ENCODE peak calls at places on chromosomes 12 and 14, in nine cellular contexts. B is left ventricle myocardium inferior, D is endodermal cell, R is body of pancreas, T is breast epithelium, S is esophagus muscularis mucosa, M is heart right ventricle, G is cardiac muscle cell, X is GM12878. F is an unnamed sample.

GRCh38 chr12:11553871-11554533 is 95.5 kb upstream of the ETV6 start:
- DNase-seq in S (no peak), T (no peak), M (no peak), D (peak; percentile 86), G (peak; percentile 70), X (peak; percentile 88), R (peak; percentile 62), B (no peak), F (no peak)

GRCh38 chr12:46461459-46461858 is 88.9 kb upstream of the SLC38A2 start:
- DNase-seq in R (no peak), B (peak; percentile 30), X (no peak), M (no peak), T (no peak), G (no peak), S (no peak), D (no peak), F (no peak)

GRCh38 chr14:37253905-37254304 is 56.2 kb downstream of the MIPOL1 start:
- DNase-seq in X (no peak), B (no peak), S (no peak), M (no peak), R (peak; percentile 11), T (no peak), D (no peak), G (no peak), F (no peak)

GRCh38 chr12:21371050-21371449 is 1.7 kb upstream of the IAPP start:
- DNase-seq in B (no peak), M (no peak), X (no peak), G (no peak), R (no peak), T (no peak), D (peak; percentile 44), S (no peak), F (no peak)

GRCh38 chr14:51368721-51369163 is 128.7 kb downstream of the TMX1 start:
- DNase-seq in G (no peak), D (no peak), S (no peak), X (no peak), T (peak; percentile 43), M (no peak), B (no peak), R (no peak), F (peak; percentile 28)

GRCh38 chr12:76002598-76003262 is 28.8 kb downstream of the PHLDA1 start:
- DNase-seq in G (no peak), T (no peak), X (no peak), B (no peak), D (no peak), R (no peak), M (no peak), S (no peak), F (no peak)

GRCh38 chr12:45989857-45990467 is 412 bp downstream of the SCAF11 start:
- DNase-seq in S (peak; percentile 95), R (peak; percentile 73), G (no peak), D (peak; percentile 86), T (peak; percentile 50), X (no peak), B (peak; percentile 75), M (peak; percentile 77), F (peak; percentile 60)

GRCh38 chr12:91250273-91250672 is 67.7 kb upstream of the DCN start:
- DNase-seq in G (no peak), R (no peak), S (no peak), B (no peak), D (no peak), X (no peak), T (no peak), M (no peak), F (peak; percentile 43)

GRCh38 chr12:48972213-48973021 is 882 bp upstream of the WNT10B start:
- DNase-seq in G (no peak), S (no peak), D (peak; percentile 72), B (no peak), M (no peak), T (no peak), R (no peak), X (no peak), F (no peak)

GRCh38 chr12:113315358-113315757 is 19.6 kb downstream of the SLC8B1 start:
- DNase-seq in D (no peak), S (no peak), M (no peak), T (no peak), R (no peak), B (no peak), G (no peak), X (no peak), F (no peak)

GRCh38 chr12:113314121-113314529 is 20.8 kb downstream of the SLC8B1 start:
- DNase-seq in X (no peak), M (no peak), T (no peak), G (no peak), R (no peak), S (no peak), B (no peak), D (no peak), F (no peak)

GRCh38 chr12:113305281-113305856 is 29.5 kb downstream of the SLC8B1 start:
- DNase-seq in D (no peak), G (no peak), S (no peak), M (no peak), B (no peak), T (no peak), X (no peak), R (no peak), F (no peak)

GRCh38 chr12:113306382-113306781 is 28.5 kb downstream of the SLC8B1 start:
- DNase-seq in D (peak; percentile 69), G (no peak), M (no peak), R (no peak), T (no peak), X (no peak), S (no peak), B (no peak), F (no peak)

DNA sequence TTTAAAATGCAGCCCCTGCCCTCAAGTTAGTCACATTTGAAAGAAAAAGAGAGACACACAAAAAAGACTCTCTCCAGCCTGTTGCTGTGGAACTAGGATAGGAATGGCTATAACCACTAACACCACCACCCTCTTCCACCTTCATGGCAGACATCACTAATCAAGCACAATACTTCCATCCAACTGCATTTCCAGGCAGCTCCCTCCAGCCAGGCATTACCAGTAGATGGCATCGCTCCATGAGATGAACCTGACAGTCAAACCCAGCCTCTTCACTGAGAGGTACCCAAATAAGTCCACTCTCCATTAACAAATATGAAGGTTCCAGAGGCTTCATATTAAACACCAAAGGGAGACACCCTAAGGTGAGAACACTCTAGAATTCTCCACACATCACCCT is 24.4 kb downstream of the SLC8B1 start:
- DNase-seq in M (no peak), S (no peak), X (no peak), B (no peak), R (no peak), D (peak; percentile 79), G (no peak), T (no peak), F (no peak)
- TF ChIP-seq CTCF in M (no peak), S (no peak), X (no peak), B (peak; percentile 15), R (no peak), D (peak; percentile 39), G (peak; percentile 10), T (no peak), F (no peak)

DNA sequence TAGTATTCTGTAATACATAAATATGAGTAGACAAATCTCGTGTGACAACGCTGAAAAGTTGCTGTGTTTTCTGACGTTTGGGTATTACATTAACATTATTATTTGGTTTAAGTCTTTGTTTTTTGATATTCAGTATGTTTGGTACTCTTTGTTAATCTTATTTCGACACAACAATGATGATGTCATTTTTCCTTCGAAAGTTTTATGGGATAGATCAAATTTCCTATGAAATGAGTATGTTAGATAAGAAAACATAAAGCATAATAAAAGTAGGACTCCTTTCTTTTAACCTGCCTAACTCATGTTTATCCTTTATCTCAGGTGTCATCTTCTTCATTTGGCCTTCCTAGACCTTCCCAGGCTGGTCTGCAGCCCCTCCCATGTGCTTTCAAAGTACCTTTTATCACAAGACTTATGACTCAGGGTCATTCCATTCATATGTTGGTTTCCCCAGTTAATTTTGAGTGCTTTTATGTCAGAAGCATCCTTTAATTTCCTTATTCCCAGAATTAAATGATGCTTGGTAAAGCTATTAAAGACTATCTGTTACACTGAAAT is 322.0 kb downstream of the RAD51B start:
- DNase-seq in M (no peak), X (no peak), S (no peak), T (no peak), G (no peak), B (no peak), D (no peak), R (no peak), F (no peak)
- H3K4me1 ChIP-seq in M (peaks cover 65% of the 10 kb centered on the region), X (peaks cover 7% of the 10 kb centered on the region), S (peaks cover 98% of the 10 kb centered on the region), T (peaks cover 4% of the 10 kb centered on the region), G (peaks cover 20% of the 10 kb centered on the region), B (peaks cover 74% of the 10 kb centered on the region), D (peaks cover 4% of the 10 kb centered on the region), R (peaks cover 86% of the 10 kb centered on the region), F (peaks cover 30% of the 10 kb centered on the region)

GRCh38 chr12:81125691-81126090 is 47.8 kb downstream of the ACSS3 start:
- DNase-seq in X (no peak), T (no peak), S (no peak), D (no peak), M (no peak), G (no peak), B (no peak), R (no peak), F (no peak)

GRCh38 chr12:81123611-81124010 is 45.7 kb downstream of the ACSS3 start:
- DNase-seq in X (no peak), R (no peak), D (no peak), S (no peak), B (no peak), M (no peak), G (no peak), T (no peak), F (no peak)

DNA sequence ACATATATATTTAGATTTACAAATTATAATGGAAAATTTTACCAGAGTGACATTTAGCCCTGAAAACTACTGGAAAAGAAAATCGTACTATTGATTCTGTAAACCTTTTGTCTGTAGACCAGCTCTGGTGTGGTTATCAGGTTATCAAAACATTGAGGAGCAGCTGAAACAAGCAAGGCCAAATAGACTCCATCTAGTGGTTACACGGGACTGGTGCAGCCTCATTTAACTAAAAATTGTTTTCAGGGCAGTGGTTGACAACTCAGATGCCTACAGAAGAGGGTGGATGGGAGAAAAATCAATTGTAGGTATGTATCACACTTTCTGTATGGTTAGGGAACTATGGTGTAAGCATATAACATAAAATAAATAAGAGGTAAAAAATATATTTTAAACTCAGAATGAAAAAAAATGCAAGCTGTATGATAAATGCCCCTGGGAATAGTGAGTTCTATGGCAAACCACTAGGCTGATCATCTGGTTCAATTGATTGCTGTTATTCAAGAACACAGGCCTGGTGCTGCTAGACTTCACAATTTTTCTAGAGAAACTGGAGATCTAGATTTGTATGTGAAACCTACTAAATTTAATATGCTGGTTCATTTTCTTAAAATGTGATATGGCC is 51.2 kb downstream of the ACSS3 start:
- DNase-seq in B (no peak), S (no peak), G (peak; percentile 65), T (no peak), M (no peak), D (peak; percentile 80), R (peak; percentile 50), X (peak; percentile 5), F (no peak)
- TF ChIP-seq CTCF in B (peak; percentile 79), S (peak; percentile 74), G (peak; percentile 91), T (peak; percentile 48), M (peak; percentile 65), D (peak; percentile 88), R (peak; percentile 77), X (peak; percentile 66), F (peak; percentile 41)

DNA sequence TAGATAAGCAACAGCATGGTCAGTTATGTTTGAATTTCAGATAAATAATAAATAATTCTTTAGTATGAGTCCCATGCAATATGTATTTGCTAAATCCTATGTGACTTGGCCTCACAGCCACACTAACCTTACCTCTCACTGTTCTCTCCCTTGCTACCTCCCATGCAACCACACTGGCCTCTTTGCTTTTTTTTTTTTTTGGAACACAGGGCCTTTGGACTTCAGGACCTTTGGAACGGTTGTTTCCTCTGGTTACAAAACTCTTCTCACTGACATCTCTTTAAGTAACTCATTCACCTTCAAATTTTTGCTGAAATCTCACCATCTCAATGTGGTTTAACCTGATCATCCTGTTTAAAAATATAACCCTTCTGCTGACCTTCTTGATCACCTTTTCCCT is 193.9 kb downstream of the SSPN start:
- DNase-seq in M (no peak), D (no peak), S (no peak), T (no peak), G (no peak), X (no peak), R (no peak), B (no peak), F (no peak)
- H3K4me1 ChIP-seq in M (no peaks in the 10 kb centered on the region), D (peaks cover 5% of the 10 kb centered on the region), S (no peaks in the 10 kb centered on the region), T (no peaks in the 10 kb centered on the region), G (no peaks in the 10 kb centered on the region), X (no peaks in the 10 kb centered on the region), R (no peaks in the 10 kb centered on the region), B (no peaks in the 10 kb centered on the region), F (no peaks in the 10 kb centered on the region)

F was measured in uterus.